ENCODE peak calls at places on chromosomes 4 and X, in ten cellular contexts. T is fibroblast of mammary gland; N is transverse colon; J is GM06990; A is heart left ventricle; Q is sigmoid colon; L is stomach; V is CD8-positive, alpha-beta T cell; O is epithelial cell of proximal tubule; D is SJCRH30. W is an unnamed sample.

GRCh38 chr4:132642196-132642817 is 506.8 kb upstream of the PCDH10 start:
- DNase-seq in T (peak), N (no peak), J (no peak), A (no peak), Q (no peak), L (no peak), V (no peak), O (no peak), D (peak), W (peak)

GRCh38 chrX:25067271-25068172 is 51.8 kb upstream of the ARX start:
- DNase-seq in T (no peak), N (no peak), J (peak), A (no peak), Q (no peak), L (no peak), V (no peak), O (no peak), D (no peak), W (no peak)

GRCh38 chr4:3470244-3471097 is 7.4 kb downstream of the DOK7 start:
- DNase-seq in T (peak), N (peak), J (no peak), A (no peak), Q (no peak), L (peak), V (no peak), O (no peak), D (peak), W (no peak)

GRCh38 chrX:26873736-26874135 is 589.4 kb downstream of the PPP4R3C start:
- DNase-seq in T (no peak), N (no peak), J (no peak), A (no peak), Q (no peak), L (no peak), V (no peak), O (no peak), D (no peak), W (no peak)

GRCh38 chr4:30856795-30857564 is 136.8 kb downstream of the PCDH7 start:
- DNase-seq in T (no peak), N (no peak), J (no peak), A (no peak), Q (no peak), L (no peak), V (no peak), O (no peak), D (no peak), W (no peak)

GRCh38 chr4:98662619-98663225 is 4.3 kb upstream of the TSPAN5 start:
- DNase-seq in T (no peak), N (no peak), J (no peak), A (no peak), Q (no peak), L (no peak), V (peak), O (no peak), D (no peak), W (peak)

GRCh38 chrX:122572461-122572860 is 611.6 kb upstream of the GRIA3 start:
- DNase-seq in T (peak), N (no peak), J (no peak), A (no peak), Q (no peak), L (no peak), V (no peak), O (no peak), D (no peak), W (no peak)

GRCh38 chrX:46637937-46638336 is 64.4 kb downstream of the CHST7 start:
- DNase-seq in T (peak), N (no peak), J (peak), A (no peak), Q (no peak), L (no peak), V (no peak), O (no peak), D (no peak), W (no peak)

GRCh38 chr4:184757810-184758209 is 23.9 kb upstream of the CENPU start:
- DNase-seq in T (peak), N (no peak), J (no peak), A (no peak), Q (no peak), L (no peak), V (no peak), O (no peak), D (no peak), W (no peak)

GRCh38 chrX:106752101-106752678 is 25.7 kb downstream of the RNF128 start:
- DNase-seq in T (peak), N (no peak), J (no peak), A (no peak), Q (no peak), L (no peak), V (no peak), O (no peak), D (peak), W (no peak)

DNA sequence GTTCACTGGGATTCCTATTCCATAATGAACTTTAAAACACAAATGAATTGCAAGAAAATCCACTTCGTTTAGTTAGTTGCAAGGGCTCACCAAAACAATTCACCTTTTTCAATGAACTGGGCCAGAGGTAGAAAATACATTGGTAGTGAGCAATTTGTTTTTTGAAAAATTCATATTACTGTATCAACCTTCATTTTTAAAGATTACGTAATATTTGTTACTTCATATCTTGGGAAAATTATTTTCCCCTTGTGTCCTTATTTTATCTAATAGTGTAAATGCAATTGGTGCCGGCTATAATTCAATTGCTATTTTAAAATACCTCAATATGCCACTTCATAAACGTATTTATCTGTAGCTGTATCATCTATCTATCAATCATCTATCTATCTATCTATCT is 41.5 kb downstream of the MFAP3L start:
- DNase-seq in T (no peak), N (no peak), J (no peak), A (no peak), Q (no peak), L (no peak), V (no peak), O (no peak), D (no peak), W (no peak)
- H3K4me3 ChIP-seq in T (no peak), N (no peak), J (no peak), A (no peak), Q (no peak), L (no peak), V (no peak), O (no peak), D (no peak), W (no peak)

GRCh38 chr4:172995161-172995560 is 173.4 kb upstream of the GALNT7 start:
- DNase-seq in T (peak), N (no peak), J (no peak), A (no peak), Q (no peak), L (no peak), V (no peak), O (no peak), D (no peak), W (no peak)
- H3K4me3 ChIP-seq in T (no peak), N (no peak), J (no peak), A (no peak), Q (no peak), L (no peak), V (no peak), O (no peak), D (no peak), W (no peak)

GRCh38 chrX:103274284-103274683 is 2.3 kb downstream of the TCEAL5 start:
- DNase-seq in T (no peak), N (no peak), J (no peak), A (no peak), Q (no peak), L (no peak), V (no peak), O (no peak), D (no peak), W (no peak)

GRCh38 chrX:103276581-103277002 is at the start of gene TCEAL5:
- DNase-seq in T (no peak), N (no peak), J (no peak), A (no peak), Q (no peak), L (no peak), V (no peak), O (no peak), D (no peak), W (no peak)

GRCh38 chrX:103275947-103276567 is 493 bp downstream of the TCEAL5 start:
- DNase-seq in T (no peak), N (no peak), J (no peak), A (no peak), Q (no peak), L (no peak), V (no peak), O (no peak), D (no peak), W (no peak)
- H3K4me3 ChIP-seq in T (no peak), N (no peak), J (no peak), A (peak), Q (peak), L (no peak), V (peak), O (no peak), D (no peak), W (no peak)

GRCh38 chr4:83724488-83725060 is 188.7 kb downstream of the GPAT3 start:
- DNase-seq in T (no peak), N (no peak), J (no peak), A (no peak), Q (no peak), L (no peak), V (no peak), O (no peak), D (peak), W (no peak)

GRCh38 chr4:83722730-83723269 is 186.9 kb downstream of the GPAT3 start:
- DNase-seq in T (no peak), N (no peak), J (no peak), A (no peak), Q (no peak), L (no peak), V (no peak), O (no peak), D (no peak), W (no peak)

GRCh38 chr4:83728191-83728590 is 192.3 kb downstream of the GPAT3 start:
- DNase-seq in T (no peak), N (no peak), J (no peak), A (no peak), Q (no peak), L (no peak), V (no peak), O (no peak), D (no peak), W (no peak)

GRCh38 chr4:83725076-83726074 is 189.5 kb downstream of the GPAT3 start:
- DNase-seq in T (no peak), N (no peak), J (no peak), A (no peak), Q (no peak), L (no peak), V (no peak), O (no peak), D (no peak), W (no peak)

DNA sequence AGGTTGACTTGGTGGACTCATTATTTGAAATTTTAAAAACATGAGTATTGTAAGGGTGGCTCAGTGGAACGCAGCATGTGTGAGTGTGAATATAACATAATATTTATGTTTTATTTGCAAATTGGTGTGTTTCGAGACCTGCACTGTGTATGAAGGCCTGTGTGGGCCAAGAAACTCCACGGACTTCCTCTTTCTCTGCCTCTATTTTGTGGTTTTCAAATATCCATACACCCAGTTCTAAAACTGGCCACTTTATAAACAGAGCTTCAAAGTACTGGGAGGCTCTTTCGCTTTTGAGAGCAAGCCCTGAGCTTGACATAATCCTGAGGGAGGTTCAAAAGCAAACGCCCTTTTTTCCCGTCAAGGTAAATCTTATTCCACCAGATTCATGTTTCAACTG is 187.7 kb downstream of the GPAT3 start:
- DNase-seq in T (no peak), N (no peak), J (no peak), A (no peak), Q (no peak), L (no peak), V (no peak), O (no peak), D (peak), W (no peak)
- H3K4me3 ChIP-seq in T (no peak), N (no peak), J (no peak), A (no peak), Q (no peak), L (no peak), V (no peak), O (no peak), D (no peak), W (no peak)

GRCh38 chr4:48804584-48805301 is 24.7 kb upstream of the FRYL start:
- DNase-seq in T (no peak), N (no peak), J (no peak), A (no peak), Q (no peak), L (no peak), V (no peak), O (no peak), D (no peak), W (no peak)
- H3K4me3 ChIP-seq in T (no peak), N (no peak), J (no peak), A (no peak), Q (no peak), L (no peak), V (no peak), O (no peak), D (no peak), W (no peak)

DNA sequence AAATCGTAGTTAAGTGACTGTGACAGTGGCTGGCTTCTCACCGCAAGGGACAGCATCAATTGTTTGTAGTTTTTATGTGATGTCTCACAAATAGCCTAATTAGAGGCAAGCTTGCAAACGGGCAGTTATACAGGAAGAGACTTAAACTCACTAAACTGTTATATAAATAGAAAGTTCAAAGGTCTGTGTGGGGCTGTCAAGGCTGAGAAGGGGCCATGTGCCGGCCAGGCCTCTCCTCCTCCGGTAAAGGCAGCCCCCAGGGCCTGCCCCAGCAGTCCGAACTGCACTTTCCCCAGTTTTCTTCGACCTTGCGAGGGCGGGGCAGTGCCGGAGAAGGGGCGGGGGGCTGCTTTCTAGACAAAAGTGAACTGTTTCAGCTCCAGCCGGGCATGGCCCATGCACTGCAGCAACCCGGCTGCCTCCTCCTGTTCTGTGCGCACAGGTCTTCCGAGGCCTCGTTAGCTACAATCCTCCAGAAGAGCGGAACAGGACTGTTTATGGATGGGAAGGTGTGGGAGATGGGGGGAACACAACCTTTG is 4.1 kb downstream of the AFF2 start:
- DNase-seq in T (no peak), N (no peak), J (no peak), A (no peak), Q (no peak), L (no peak), V (no peak), O (no peak), D (no peak), W (no peak)
- H3K4me3 ChIP-seq in T (no peak), N (no peak), J (no peak), A (no peak), Q (no peak), L (no peak), V (no peak), O (no peak), D (no peak), W (no peak)

GRCh38 chr4:186260504-186261448 is 5.2 kb upstream of the F11 start:
- DNase-seq in T (peak), N (no peak), J (no peak), A (no peak), Q (no peak), L (no peak), V (no peak), O (peak), D (peak), W (no peak)
- H3K4me3 ChIP-seq in T (no peak), N (no peak), J (no peak), A (no peak), Q (no peak), L (no peak), V (no peak), O (no peak), D (no peak), W (no peak)

GRCh38 chr4:84964995-84965557 is 1.4 kb downstream of the WDFY3 start:
- DNase-seq in T (no peak), N (no peak), J (no peak), A (no peak), Q (no peak), L (no peak), V (no peak), O (no peak), D (no peak), W (no peak)

GRCh38 chr4:84967292-84967651 is 782 bp upstream of the WDFY3 start:
- DNase-seq in T (peak), N (no peak), J (no peak), A (no peak), Q (no peak), L (no peak), V (no peak), O (no peak), D (no peak), W (no peak)

GRCh38 chr4:84968936-84969335 is 2.4 kb upstream of the WDFY3 start:
- DNase-seq in T (peak), N (no peak), J (no peak), A (no peak), Q (no peak), L (no peak), V (no peak), O (no peak), D (peak), W (no peak)

GRCh38 chr4:84965558-84966381 is 720 bp downstream of the WDFY3 start:
- DNase-seq in T (peak), N (peak), J (no peak), A (peak), Q (peak), L (peak), V (no peak), O (no peak), D (peak), W (no peak)

DNA sequence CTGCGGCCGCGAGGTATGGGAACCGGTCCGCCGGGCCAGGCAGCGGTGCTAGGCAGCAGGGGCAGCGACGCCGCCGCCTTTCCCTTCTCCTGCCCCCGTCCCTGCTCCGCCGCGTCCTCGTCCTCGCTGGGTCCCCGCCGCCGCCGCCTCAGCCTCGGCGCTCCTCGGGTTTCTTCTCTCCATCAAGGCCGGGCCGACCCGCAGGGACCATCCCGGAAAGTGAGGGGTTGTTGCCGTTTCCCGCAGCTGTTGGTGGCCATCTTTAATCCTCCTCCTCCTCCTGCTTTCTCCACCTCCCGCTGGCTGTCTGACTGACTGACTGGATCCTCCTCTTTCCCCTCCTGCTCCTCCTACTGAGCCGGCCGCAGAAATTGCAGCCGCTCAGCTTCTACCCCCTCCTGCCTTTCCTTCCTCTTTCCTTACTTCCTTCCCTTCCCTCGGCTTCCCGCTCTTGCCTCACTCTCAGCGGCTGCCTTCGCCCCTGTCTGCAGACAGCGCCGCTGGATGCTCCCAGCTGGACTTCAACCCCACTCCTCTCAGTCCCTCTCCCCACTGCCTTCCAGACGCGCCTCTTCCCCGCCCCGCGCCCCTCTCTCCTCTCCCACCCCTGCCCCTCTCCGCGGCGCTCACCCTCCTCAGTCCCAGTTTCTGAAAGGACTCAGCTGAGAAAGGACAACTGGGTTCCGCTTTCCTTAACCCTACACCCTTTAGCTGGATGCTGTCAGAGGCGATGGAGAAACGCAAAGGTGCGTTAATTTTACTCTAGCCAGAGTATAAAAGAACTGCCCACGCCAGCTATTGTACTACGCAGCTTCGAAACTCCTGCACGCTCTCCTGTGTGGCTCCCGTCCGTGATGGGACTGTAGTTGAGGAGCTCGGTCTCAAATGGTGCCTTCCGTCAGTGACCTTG is at the start of gene WDFY3:
- DNase-seq in T (peak), N (peak), J (no peak), A (peak), Q (peak), L (peak), V (no peak), O (no peak), D (peak), W (peak)
- H3K4me3 ChIP-seq in T (peak), N (peak), J (peak), A (peak), Q (peak), L (peak), V (peak), O (peak), D (peak), W (peak)

GRCh38 chrX:332496-332860 is 13.9 kb upstream of the GTPBP6 start:
- DNase-seq in T (no peak), N (no peak), J (no peak), A (no peak), Q (peak), L (no peak), V (no peak), O (no peak), D (no peak), W (no peak)

GRCh38 chrX:331145-331771 is 12.7 kb upstream of the GTPBP6 start:
- DNase-seq in T (peak), N (no peak), J (no peak), A (no peak), Q (peak), L (no peak), V (no peak), O (no peak), D (no peak), W (no peak)

GRCh38 chrX:331772-332495 is 13.3 kb upstream of the GTPBP6 start:
- DNase-seq in T (no peak), N (no peak), J (no peak), A (no peak), Q (no peak), L (no peak), V (no peak), O (no peak), D (no peak), W (no peak)

GRCh38 chrX:329291-329910 is 10.8 kb upstream of the GTPBP6 start:
- DNase-seq in T (no peak), N (no peak), J (no peak), A (no peak), Q (peak), L (no peak), V (no peak), O (no peak), D (no peak), W (no peak)

GRCh38 chrX:330726-331144 is 12.1 kb upstream of the GTPBP6 start:
- DNase-seq in T (no peak), N (no peak), J (no peak), A (no peak), Q (peak), L (no peak), V (no peak), O (no peak), D (no peak), W (no peak)
- H3K4me3 ChIP-seq in T (no peak), N (no peak), J (no peak), A (peak), Q (peak), L (peak), V (peak), O (no peak), D (no peak), W (no peak)

GRCh38 chr4:24794916-24795665 is at the start of gene SOD3:
- DNase-seq in T (peak), N (peak), J (no peak), A (peak), Q (peak), L (peak), V (no peak), O (peak), D (no peak), W (no peak)
- H3K4me3 ChIP-seq in T (peak), N (peak), J (no peak), A (peak), Q (peak), L (peak), V (no peak), O (peak), D (no peak), W (no peak)

W was measured in Jurkat, Clone E6-1.